ENCODE peak calls at places on chromosomes 3 and 15, in eight cellular contexts. X is pancreas, Q is omental fat pad, I is ovary, A is GM13976, P is cardiac fibroblast, D is cardiac muscle cell, G is MCF 10A. F is an unnamed sample.

GRCh38 chr15:29208352-29208751 is 61.3 kb downstream of the NSMCE3 start:
- DNase-seq in X (no peak), Q (no peak), I (no peak), A (no peak), P (no peak), D (peak; percentile 1), G (no peak), F (no peak)

GRCh38 chr15:91516866-91517265 is 336.6 kb upstream of the SLCO3A1 start:
- DNase-seq in X (no peak), Q (no peak), I (no peak), A (no peak), P (no peak), D (no peak), G (no peak), F (no peak)

GRCh38 chr3:188734395-188734794 is 437.4 kb upstream of the TPRG1 start:
- DNase-seq in X (no peak), Q (no peak), I (no peak), A (no peak), P (no peak), D (no peak), G (peak; percentile 45), F (no peak)

GRCh38 chr15:79834496-79834895 is 62.3 kb downstream of the MTHFS start:
- DNase-seq in X (no peak), Q (no peak), I (no peak), A (no peak), P (no peak), D (no peak), G (peak; percentile 9), F (no peak)

GRCh38 chr15:51322622-51323296 is 15.6 kb downstream of the CYP19A1 start:
- DNase-seq in X (no peak), Q (peak; percentile 43), I (no peak), A (no peak), P (peak; percentile 64), D (peak; percentile 74), G (peak; percentile 27), F (no peak)

GRCh38 chr15:66615175-66615495 is 49.3 kb upstream of the LCTL start:
- DNase-seq in X (no peak), Q (no peak), I (no peak), A (no peak), P (no peak), D (no peak), G (no peak), F (no peak)

GRCh38 chr15:39360417-39360816 is 220.5 kb upstream of the THBS1 start:
- DNase-seq in X (no peak), Q (no peak), I (no peak), A (no peak), P (peak; percentile 58), D (no peak), G (no peak), F (no peak)

GRCh38 chr15:89751748-89752147 is 699 bp upstream of the MESP1 start:
- DNase-seq in X (peak; percentile 96), Q (no peak), I (peak; percentile 44), A (no peak), P (no peak), D (no peak), G (no peak), F (no peak)

GRCh38 chr3:13483988-13484695 is 4.0 kb downstream of the HDAC11 start:
- DNase-seq in X (no peak), Q (no peak), I (no peak), A (no peak), P (no peak), D (no peak), G (no peak), F (no peak)

GRCh38 chr3:13487403-13487802 is 7.3 kb downstream of the HDAC11 start:
- DNase-seq in X (no peak), Q (no peak), I (no peak), A (no peak), P (no peak), D (no peak), G (no peak), F (no peak)

GRCh38 chr3:13483286-13483685 is 3.2 kb downstream of the HDAC11 start:
- DNase-seq in X (no peak), Q (no peak), I (no peak), A (no peak), P (no peak), D (no peak), G (no peak), F (no peak)

GRCh38 chr3:13482106-13482690 is 2.1 kb downstream of the HDAC11 start:
- DNase-seq in X (no peak), Q (no peak), I (no peak), A (no peak), P (no peak), D (no peak), G (no peak), F (no peak)

GRCh38 chr3:13484861-13485590 is 4.9 kb downstream of the HDAC11 start:
- DNase-seq in X (peak; percentile 97), Q (no peak), I (peak; percentile 43), A (no peak), P (peak; percentile 39), D (peak; percentile 74), G (peak; percentile 94), F (peak; percentile 52)
- TF ChIP-seq CTCF in X (no peak), Q (no peak), I (no peak), A (no peak), P (no peak), D (no peak), G (no peak), F (no peak)

GRCh38 chr15:84865074-84865569 is 19.3 kb upstream of the SLC28A1 start:
- DNase-seq in X (no peak), Q (no peak), I (no peak), A (no peak), P (no peak), D (no peak), G (no peak), F (no peak)

GRCh38 chr15:84864429-84864795 is 20.1 kb upstream of the SLC28A1 start:
- DNase-seq in X (no peak), Q (no peak), I (no peak), A (no peak), P (no peak), D (no peak), G (no peak), F (no peak)

GRCh38 chr15:84862214-84862975 is 22.1 kb upstream of the SLC28A1 start:
- DNase-seq in X (no peak), Q (no peak), I (no peak), A (no peak), P (no peak), D (no peak), G (no peak), F (no peak)

GRCh38 chr15:84859651-84860050 is 24.8 kb upstream of the SLC28A1 start:
- DNase-seq in X (no peak), Q (no peak), I (no peak), A (no peak), P (no peak), D (no peak), G (no peak), F (no peak)

DNA sequence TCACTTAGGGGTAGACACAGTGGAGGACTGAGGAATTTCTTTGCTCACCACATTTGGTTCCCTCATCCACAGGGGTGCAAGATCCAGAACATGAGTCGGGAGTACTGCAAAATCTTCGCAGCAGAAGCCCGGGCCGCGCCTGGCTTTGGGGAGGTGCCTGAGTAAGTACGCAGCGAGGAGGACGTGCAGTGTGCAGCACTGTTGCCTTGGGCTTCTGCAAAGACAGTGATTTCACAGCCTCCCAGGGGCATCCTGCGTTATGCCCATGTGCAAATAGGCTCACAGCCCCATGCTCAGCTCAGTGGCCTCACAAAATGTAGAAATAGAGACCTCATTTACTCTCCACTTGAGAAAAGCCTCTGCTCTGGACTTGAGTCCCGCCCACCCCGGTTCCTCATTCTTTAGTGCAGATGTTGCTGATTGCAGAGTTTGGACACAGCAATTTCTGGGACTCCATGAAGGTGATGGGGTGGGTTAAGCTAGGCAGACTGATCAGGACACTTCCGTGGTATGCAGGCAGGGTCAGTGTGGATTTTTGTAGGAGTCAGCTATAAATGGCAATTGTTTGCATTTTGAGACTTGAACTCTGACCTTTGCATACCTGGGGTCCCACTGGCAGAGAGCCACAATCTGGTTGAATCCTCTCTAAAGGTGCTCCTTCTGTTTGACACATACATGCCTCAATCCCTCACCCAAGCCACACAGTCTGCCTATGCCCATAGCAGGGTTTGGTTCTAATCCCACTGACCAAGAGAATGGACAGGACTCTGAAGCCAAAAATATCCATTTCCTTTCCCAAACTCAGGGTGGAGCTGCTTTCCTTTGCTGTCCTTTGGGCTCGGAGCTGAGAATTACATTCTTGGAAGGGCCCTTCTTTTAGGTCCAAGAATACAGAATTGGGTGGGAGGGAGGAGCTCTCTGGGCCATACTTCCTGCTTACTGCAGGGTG is 20.7 kb upstream of the SLC28A1 start:
- DNase-seq in X (no peak), Q (no peak), I (no peak), A (no peak), P (peak; percentile 41), D (peak; percentile 62), G (no peak), F (no peak)
- TF ChIP-seq CTCF in X (no peak), Q (no peak), I (no peak), A (no peak), P (peak; percentile 24), D (peak; percentile 39), G (no peak), F (no peak)

DNA sequence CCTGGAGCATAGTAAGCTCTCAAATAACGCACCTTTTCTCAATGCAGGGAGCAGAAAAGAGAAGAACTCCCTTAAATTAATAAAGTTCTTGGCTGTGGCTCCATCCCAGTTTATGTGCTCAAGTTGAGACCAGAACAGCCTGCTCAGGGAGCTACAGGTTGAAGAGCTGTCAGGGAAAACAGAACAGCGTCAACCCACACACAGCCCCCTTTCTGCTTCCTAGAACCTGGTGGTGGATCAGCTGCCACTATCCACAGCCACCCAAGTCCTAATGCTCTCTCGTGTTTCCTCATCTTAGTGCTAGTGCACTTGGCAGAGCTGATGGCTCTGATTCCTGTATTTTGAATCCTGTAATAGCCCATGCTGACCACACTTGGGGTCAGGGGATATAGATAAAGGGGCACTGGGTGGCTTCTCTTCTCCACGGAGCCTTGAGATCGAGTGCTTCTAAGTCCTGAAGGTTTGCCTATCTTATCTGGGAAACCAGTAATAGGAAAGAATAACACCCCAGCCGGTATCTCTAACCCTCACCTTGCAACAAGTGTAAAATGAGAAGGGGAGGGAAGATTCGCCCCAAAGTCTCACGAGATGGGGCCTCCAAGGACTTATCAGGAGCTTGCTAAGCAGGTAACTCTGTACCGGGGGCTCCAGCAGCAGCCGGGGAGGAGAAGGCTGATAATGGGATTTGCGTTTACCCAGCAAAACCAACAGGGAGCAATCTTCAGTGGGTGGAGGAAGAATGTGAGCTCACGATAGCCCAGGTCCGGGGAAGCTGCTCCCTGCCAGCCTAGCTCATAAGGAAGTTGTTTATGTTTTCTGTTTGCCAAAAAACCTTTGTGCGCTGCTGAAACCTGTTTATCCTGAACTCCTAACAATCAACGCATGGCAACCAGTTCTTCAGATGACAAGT is 136.2 kb upstream of the ICE2 start:
- DNase-seq in X (peak; percentile 29), Q (no peak), I (no peak), A (no peak), P (no peak), D (no peak), G (no peak), F (no peak)
- TF ChIP-seq CTCF in X (no peak), Q (no peak), I (no peak), A (no peak), P (no peak), D (no peak), G (no peak), F (no peak)

GRCh38 chr15:98655732-98656131 is 7.4 kb downstream of the IGF1R start:
- DNase-seq in X (no peak), Q (no peak), I (no peak), A (no peak), P (no peak), D (no peak), G (no peak), F (no peak)

GRCh38 chr15:98663045-98663444 is 14.7 kb downstream of the IGF1R start:
- DNase-seq in X (no peak), Q (no peak), I (no peak), A (no peak), P (no peak), D (no peak), G (no peak), F (no peak)

GRCh38 chr15:98657721-98658120 is 9.4 kb downstream of the IGF1R start:
- DNase-seq in X (no peak), Q (no peak), I (no peak), A (no peak), P (peak; percentile 40), D (no peak), G (peak; percentile 60), F (no peak)

GRCh38 chr15:98660055-98660454 is 11.7 kb downstream of the IGF1R start:
- DNase-seq in X (no peak), Q (no peak), I (no peak), A (no peak), P (no peak), D (no peak), G (no peak), F (no peak)

DNA sequence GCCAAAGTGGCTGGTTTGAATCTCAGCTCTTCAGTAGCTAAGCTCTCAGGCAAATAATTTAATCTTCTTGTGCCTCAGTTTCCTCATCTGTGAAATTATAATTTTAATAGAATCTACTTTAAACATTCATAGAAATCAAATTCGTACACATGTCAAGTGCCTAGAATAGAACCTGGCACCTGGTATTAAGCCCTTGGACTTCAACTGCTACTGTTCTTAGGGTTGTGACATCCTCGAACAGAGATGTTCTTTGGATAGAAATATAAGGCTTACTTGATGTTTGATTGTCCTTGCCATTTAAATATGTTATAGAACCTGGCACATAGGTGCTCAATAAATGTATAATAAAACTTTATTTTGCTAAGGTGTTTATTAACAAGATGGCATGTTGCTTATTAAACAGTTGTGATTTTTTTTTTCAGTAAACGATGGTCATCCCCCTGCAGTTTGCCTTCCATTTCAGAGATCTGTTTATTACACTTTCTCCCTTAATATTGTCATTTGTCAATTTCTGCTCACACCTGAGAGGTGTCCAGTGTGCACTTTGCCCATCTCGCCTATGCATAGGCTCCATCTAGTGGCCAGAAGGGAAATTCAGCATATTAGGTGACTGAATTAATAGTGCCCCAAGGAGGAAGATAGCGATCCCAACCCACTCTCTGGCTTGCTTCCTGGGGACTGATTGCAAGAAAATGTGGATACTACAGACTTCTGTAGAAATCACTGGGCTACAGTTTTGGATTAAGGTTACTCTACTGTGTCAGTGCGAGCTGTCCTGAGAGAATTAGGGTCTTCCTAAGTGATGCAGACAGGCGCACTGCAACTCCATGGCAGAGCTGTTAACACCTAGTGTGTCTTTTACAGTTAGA is 10.7 kb downstream of the IGF1R start:
- DNase-seq in X (no peak), Q (no peak), I (no peak), A (peak; percentile 69), P (peak; percentile 56), D (peak; percentile 74), G (peak; percentile 76), F (peak; percentile 33)
- TF ChIP-seq CTCF in X (peak; percentile 73), Q (no peak), I (peak; percentile 66), A (peak; percentile 87), P (peak; percentile 91), D (peak; percentile 89), G (peak; percentile 69), F (peak; percentile 83)